ENCODE peak calls at places on chromosome 19, in four cellular contexts. B is K562, Q is GM12878, F is HepG2. J is an unnamed sample.

GRCh38 chr19:21335721-21336120 is 6.5 kb upstream of the ZNF708 start:
- DNase-seq in F (no peak), B (no peak), Q (no peak), J (no peak)

GRCh38 chr19:43726736-43727592 is 11.1 kb downstream of the IRGC start:
- DNase-seq in F (no peak), B (no peak), Q (peak), J (no peak)

GRCh38 chr19:4064551-4065260 is 2.0 kb downstream of the ZBTB7A start:
- DNase-seq in F (no peak), Q (no peak), B (peak), J (no peak)

GRCh38 chr19:43700368-43701015 is 15.4 kb upstream of the IRGC start:
- DNase-seq in B (no peak), Q (no peak), F (no peak), J (no peak)

GRCh38 chr19:5623397-5624153 is 692 bp downstream of the SAFB start:
- DNase-seq in F (no peak), Q (no peak), B (peak), J (peak)

GRCh38 chr19:58513694-58514563 is 2.1 kb upstream of the SLC27A5 start:
- DNase-seq in B (peak), F (peak), Q (peak), J (no peak)

GRCh38 chr19:43562211-43562697 is 13.1 kb downstream of the XRCC1 start:
- DNase-seq in F (no peak), B (no peak), Q (no peak), J (no peak)

GRCh38 chr19:42095142-42095813 is 19.3 kb downstream of the ZNF574 start:
- DNase-seq in F (no peak), Q (no peak), B (no peak), J (no peak)

GRCh38 chr19:55654323-55654832 is 457 bp upstream of the U2AF2 start:
- DNase-seq in F (peak), Q (peak), B (peak), J (peak)

GRCh38 chr19:12364391-12365093 is 941 bp downstream of the ZNF442 start:
- DNase-seq in Q (no peak), F (no peak), B (peak), J (peak)

GRCh38 chr19:17246681-17247425 is 1.1 kb upstream of the NR2F6 start:
- DNase-seq in F (peak), B (no peak), Q (no peak), J (no peak)

GRCh38 chr19:45102481-45102880 is 9.5 kb downstream of the PPP1R37 start:
- DNase-seq in B (no peak), F (no peak), Q (no peak), J (no peak)

GRCh38 chr19:52492201-52492960 is 35.1 kb upstream of the ZNF808 start:
- DNase-seq in B (peak), F (no peak), Q (no peak), J (no peak)

GRCh38 chr19:492091-492531 is 4.2 kb upstream of the MADCAM1 start:
- DNase-seq in Q (no peak), B (peak), F (no peak), J (peak)

GRCh38 chr19:5691205-5691929 is 1.3 kb downstream of the RPL36 start:
- DNase-seq in F (no peak), B (peak), Q (no peak), J (no peak)

GRCh38 chr19:53037101-53038097 is 7.1 kb upstream of the ERVV-2 start:
- DNase-seq in B (peak), Q (no peak), F (no peak), J (no peak)

GRCh38 chr19:13132471-13133166 is 14.6 kb downstream of the NACC1 start:
- DNase-seq in B (no peak), F (no peak), Q (no peak), J (no peak)

GRCh38 chr19:30719991-30720329 is 347.8 kb downstream of the ZNF536 start:
- DNase-seq in B (no peak), F (no peak), Q (no peak), J (no peak)

GRCh38 chr19:1266818-1267440 is 2.2 kb upstream of the CIRBP start:
- DNase-seq in Q (no peak), B (peak), F (no peak), J (peak)

GRCh38 chr19:14758816-14759215 is 19.5 kb downstream of the ADGRE2 start:
- DNase-seq in F (no peak), B (no peak), Q (no peak), J (no peak)

GRCh38 chr19:12365094-12365371 is 450 bp downstream of the ZNF442 start:
- DNase-seq in B (no peak), F (no peak), Q (no peak), J (no peak)

GRCh38 chr19:39370735-39371134 is 20.2 kb downstream of the PAF1 start:
- DNase-seq in F (no peak), Q (no peak), B (no peak), J (no peak)
- TF ChIP-seq TARDBP in F (no peak), Q (no peak), B (no peak), J (no peak)

GRCh38 chr19:7910321-7911161 is 4.1 kb upstream of the TGFBR3L start:
- DNase-seq in Q (no peak), F (no peak), B (no peak), J (no peak)
- TF ChIP-seq TARDBP in Q (no peak), F (no peak), B (no peak), J (no peak)

DNA sequence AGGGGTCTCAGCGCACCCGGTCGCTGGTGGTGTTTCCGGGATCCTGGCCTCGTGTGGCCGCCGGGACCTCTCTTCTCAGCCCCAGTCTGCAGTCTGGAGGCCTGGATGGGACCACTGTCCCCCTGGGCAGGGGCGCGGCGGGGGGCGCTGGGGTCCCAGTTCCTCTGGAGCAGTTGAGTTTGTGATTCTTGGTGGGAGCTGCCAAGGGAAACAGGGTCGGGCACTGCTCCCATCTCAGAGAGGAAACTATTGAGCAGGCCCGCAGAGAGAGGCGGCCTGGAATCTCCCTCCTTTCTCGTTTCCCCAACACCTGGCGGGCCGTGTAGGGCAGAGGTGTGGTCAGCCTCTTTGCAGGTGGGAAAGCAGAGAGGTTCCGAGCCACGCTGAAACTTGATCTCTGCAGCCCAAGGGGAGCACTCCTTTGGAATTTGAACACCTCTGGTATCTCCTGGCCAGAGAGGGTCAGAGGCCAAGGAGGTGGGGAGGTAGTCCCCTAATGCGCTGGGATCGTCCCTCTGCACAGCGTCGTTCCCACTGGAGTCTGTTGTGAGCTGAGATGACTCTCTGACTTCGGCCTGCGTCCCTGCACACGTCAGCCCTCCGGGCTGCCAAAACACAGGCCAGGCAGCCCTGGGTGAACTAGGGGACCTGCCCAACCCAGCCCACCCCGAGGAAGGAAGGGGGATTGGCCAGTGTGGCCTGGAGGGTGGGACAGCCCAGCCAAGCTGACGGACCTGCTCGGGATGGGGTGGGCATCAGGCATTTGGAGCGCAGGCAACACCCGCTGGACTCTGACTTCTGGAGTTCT is 769 bp downstream of the PLEKHF1 start:
- DNase-seq in F (no peak), B (no peak), Q (no peak), J (no peak)
- TF ChIP-seq TARDBP in F (peak), B (no peak), Q (no peak), J (no peak)

DNA sequence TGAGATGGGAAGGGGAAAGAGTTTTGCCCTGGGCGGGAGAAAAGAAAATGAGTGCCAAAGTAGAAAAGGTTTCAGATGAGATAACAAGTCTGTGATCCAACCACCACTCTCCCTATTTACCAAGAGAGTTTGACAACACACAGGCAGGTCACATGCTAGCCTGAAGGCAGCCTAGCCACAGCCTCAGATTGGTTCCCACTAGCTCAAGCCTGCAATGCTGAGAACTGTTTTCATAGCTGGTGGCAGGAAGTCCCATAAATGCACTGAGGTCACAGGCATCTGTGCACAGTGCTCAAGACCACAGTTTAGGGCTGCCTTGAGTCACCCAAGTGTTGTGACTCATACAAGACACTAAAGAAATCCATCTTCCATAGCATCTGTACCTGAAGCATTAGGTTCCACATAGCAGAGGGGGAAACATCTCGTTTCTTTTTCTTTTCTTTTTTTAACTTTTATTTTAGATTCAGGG is 18.5 kb upstream of the POP4 start:
- DNase-seq in Q (peak), B (no peak), F (no peak), J (no peak)
- TF ChIP-seq TARDBP in Q (no peak), B (no peak), F (no peak), J (no peak)

DNA sequence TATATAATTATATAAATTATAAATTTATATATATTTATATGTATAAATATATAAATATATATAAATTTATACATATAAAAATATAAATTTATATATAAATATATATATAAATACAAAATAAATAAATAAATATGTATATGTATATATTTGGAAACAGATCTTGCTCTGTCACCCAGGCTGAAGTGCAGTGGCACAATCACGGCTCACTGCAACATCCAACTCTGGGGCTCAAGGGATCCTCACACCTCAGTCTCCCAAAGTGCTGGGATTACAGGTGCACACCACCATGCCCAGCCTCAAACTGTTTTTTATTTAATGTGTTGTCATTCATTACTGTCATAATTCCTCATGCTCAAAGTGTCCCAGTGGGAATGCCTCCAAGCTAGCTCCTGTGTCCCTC is 25.2 kb upstream of the PDCD5 start:
- DNase-seq in B (no peak), Q (no peak), F (no peak), J (no peak)
- TF ChIP-seq TARDBP in B (no peak), Q (no peak), F (no peak), J (no peak)

J was measured in HEK293T.